ENCODE peak calls at places on chromosomes 2 and 18, in ten cellular contexts. Y is activated naive CD8-positive, alpha-beta T cell treated with anti-CD3 and anti-CD28 coated beads, Interleukin-2, amount 10 ng/mL, durations not matched to agents 7 days and 5 days; E is pancreas; M is upper lobe of left lung; N is left lung; K is natural killer cell; F is psoas muscle; I is left ventricle myocardium superior; P is activated B cell treated with CpG ODN at 0.5 μM for 24 hours; V is esophagus mucosa. A is an unnamed sample.

GRCh38 chr2:61268249-61268648 is 106.3 kb downstream of the C2orf74 start:
- ATAC-seq in Y (no peak), E (no peak), M (no peak), N (no peak), K (no peak), F (peak), I (no peak), P (no peak), V (peak), A (no peak)

GRCh38 chr2:117980783-117981676 is 32.8 kb downstream of the CCDC93 start:
- ATAC-seq in Y (no peak), E (no peak), M (peak), N (peak), K (no peak), F (peak), I (peak), P (no peak), V (peak), A (peak)

GRCh38 chr2:219446101-219446504 is 11.5 kb downstream of the SPEG start:
- ATAC-seq in Y (peak), E (no peak), M (no peak), N (no peak), K (no peak), F (peak), I (peak), P (no peak), V (no peak), A (peak)

GRCh38 chr2:161658259-161658658 is 34.0 kb downstream of the SLC4A10 start:
- ATAC-seq in Y (no peak), E (no peak), M (no peak), N (no peak), K (no peak), F (no peak), I (no peak), P (no peak), V (no peak), A (no peak)

GRCh38 chr2:144914622-144915230 is 394.8 kb upstream of the ZEB2 start:
- ATAC-seq in Y (no peak), E (no peak), M (no peak), N (no peak), K (no peak), F (no peak), I (no peak), P (no peak), V (no peak), A (no peak)

GRCh38 chr2:218627939-218628338 is 20.2 kb downstream of the PLCD4 start:
- ATAC-seq in Y (peak), E (no peak), M (no peak), N (no peak), K (no peak), F (no peak), I (no peak), P (no peak), V (no peak), A (no peak)

GRCh38 chr2:198053173-198053572 is 248.8 kb downstream of the PLCL1 start:
- ATAC-seq in Y (no peak), E (no peak), M (no peak), N (no peak), K (no peak), F (peak), I (peak), P (no peak), V (no peak), A (no peak)

GRCh38 chr2:156181208-156181607 is 151.3 kb downstream of the NR4A2 start:
- ATAC-seq in Y (no peak), E (no peak), M (no peak), N (peak), K (no peak), F (no peak), I (no peak), P (no peak), V (peak), A (no peak)

GRCh38 chr2:208406474-208407451 is at the start of gene PTH2R:
- ATAC-seq in Y (peak), E (peak), M (peak), N (peak), K (no peak), F (no peak), I (no peak), P (no peak), V (peak), A (no peak)

GRCh38 chr2:18912225-18912888 is 323.0 kb upstream of the NT5C1B start:
- ATAC-seq in Y (no peak), E (no peak), M (peak), N (no peak), K (no peak), F (peak), I (peak), P (no peak), V (no peak), A (no peak)

GRCh38 chr18:50859793-50860192 is 19.1 kb upstream of the ME2 start:
- ATAC-seq in Y (no peak), E (no peak), M (no peak), N (no peak), K (no peak), F (no peak), I (no peak), P (no peak), V (no peak), A (no peak)

GRCh38 chr18:80245781-80246655 is 1.3 kb downstream of the PARD6G start:
- ATAC-seq in Y (no peak), E (no peak), M (no peak), N (peak), K (no peak), F (peak), I (peak), P (no peak), V (peak), A (no peak)

GRCh38 chr2:214995409-214995808 is 143.0 kb downstream of the ABCA12 start:
- ATAC-seq in Y (no peak), E (no peak), M (no peak), N (no peak), K (no peak), F (no peak), I (no peak), P (no peak), V (no peak), A (no peak)

GRCh38 chr18:9380571-9381390 is 46.2 kb downstream of the TWSG1 start:
- ATAC-seq in Y (no peak), E (no peak), M (no peak), N (peak), K (no peak), F (no peak), I (no peak), P (no peak), V (no peak), A (no peak)

A was measured in gastroesophageal sphincter.